ENCODE peak calls at places on chromosome 1, in six cellular contexts. S, L, N, R, W and K are unnamed samples. For H3K9me3, H3K27me3 and H3K4me1, the result is how much of the 10 kb centered on the place peaks cover.

GRCh38 chr1:185345913-185346717 is 29.1 kb upstream of the IVNS1ABP start:
- DNase-seq in R (no peak), W (no peak), S (no peak), N (no peak), L (no peak), K (no peak)

GRCh38 chr1:151989131-151989868 is 4.4 kb downstream of the S100A10 start:
- DNase-seq in N (peak), L (no peak), S (peak), R (peak), W (peak), K (no peak)

GRCh38 chr1:54227836-54228435 is 28.0 kb downstream of the MRPL37 start:
- DNase-seq in R (no peak), W (no peak), S (no peak), L (no peak), N (no peak), K (no peak)

GRCh38 chr1:39406533-39407478 is 84.6 kb upstream of the BMP8A start:
- DNase-seq in N (no peak), R (no peak), S (no peak), W (peak), L (no peak), K (peak)

GRCh38 chr1:203152158-203153034 is 23.2 kb downstream of the MYBPH start:
- DNase-seq in W (peak), N (no peak), R (no peak), L (no peak), S (no peak), K (no peak)

GRCh38 chr1:184028854-184029623 is 8.5 kb downstream of the COLGALT2 start:
- DNase-seq in N (no peak), L (no peak), R (peak), W (no peak), S (peak), K (peak)

GRCh38 chr1:175023043-175023921 is at the start of gene MRPS14:
- DNase-seq in N (peak), S (peak), L (peak), R (peak), W (peak), K (peak)

GRCh38 chr1:47709302-47710074 is 271.6 kb downstream of the FOXD2 start:
- DNase-seq in N (no peak), W (no peak), R (peak), L (no peak), S (no peak), K (peak)

GRCh38 chr1:115952547-115952946 is 23.8 kb upstream of the SLC22A15 start:
- DNase-seq in W (no peak), N (no peak), S (no peak), L (no peak), R (no peak), K (no peak)

GRCh38 chr1:27536767-27537166 is 46.8 kb upstream of the WASF2 start:
- DNase-seq in L (no peak), S (peak), W (peak), R (peak), N (no peak), K (peak)

GRCh38 chr1:20280399-20280798 is 10.3 kb upstream of the VWA5B1 start:
- DNase-seq in L (no peak), N (no peak), W (no peak), S (no peak), R (no peak), K (no peak)

DNA sequence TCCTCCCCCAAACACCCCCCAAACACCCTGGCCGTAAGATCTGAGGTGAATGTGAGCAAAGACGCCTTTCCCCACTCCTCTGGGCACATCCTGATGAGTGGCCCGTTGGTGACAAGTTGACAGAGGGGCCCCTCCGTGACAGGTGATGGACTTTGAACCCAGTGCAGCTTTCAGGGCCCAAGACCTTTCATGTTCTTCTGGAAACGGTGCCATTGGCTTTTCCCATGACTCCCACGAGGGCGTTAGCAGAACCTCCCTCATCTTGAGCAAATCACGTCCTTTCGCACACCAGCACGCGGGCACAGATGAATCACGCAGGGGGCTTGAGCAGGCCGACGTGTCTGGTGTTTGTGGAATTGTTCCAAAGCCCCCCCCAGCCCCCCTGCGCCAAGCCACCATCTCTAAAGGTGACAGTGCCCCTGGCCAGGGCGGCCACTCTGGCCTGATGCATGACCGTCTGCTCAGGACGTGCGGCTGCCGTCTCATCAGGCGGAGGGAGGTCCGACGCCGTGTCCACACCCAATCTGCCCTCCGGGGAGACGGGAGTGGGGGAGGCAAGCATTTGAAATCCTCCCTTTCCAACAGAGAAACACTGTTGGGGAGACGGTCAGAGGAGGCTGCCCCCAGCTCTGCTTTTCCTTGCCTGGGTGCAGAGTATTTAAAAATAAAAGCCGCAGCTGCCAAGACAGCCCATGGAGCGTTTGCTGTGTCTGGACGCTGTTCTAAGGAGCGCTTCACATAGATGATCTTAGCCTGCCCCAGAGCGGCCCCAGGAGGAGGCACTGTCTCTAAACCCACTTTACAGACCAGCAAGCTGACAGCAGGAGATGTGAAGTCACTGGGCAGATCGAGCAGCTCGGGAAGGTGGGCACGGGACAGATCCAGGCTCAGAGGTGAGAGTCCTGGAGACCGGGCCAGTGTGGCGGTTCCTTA is 98.3 kb upstream of the ARHGEF16 start:
- DNase-seq in W (no peak), N (no peak), S (no peak), L (no peak), R (peak), K (no peak)
- H3K9me3 ChIP-seq in W (under half), N (under half), S (under half), L (under half), R (under half), K (under half)

GRCh38 chr1:111735321-111735720 is 3.9 kb downstream of the INKA2 start:
- DNase-seq in N (no peak), W (peak), L (no peak), R (no peak), S (no peak), K (no peak)
- H3K27me3 ChIP-seq in N (under half), W (under half), L (under half), R (under half), S (under half), K (under half)

DNA sequence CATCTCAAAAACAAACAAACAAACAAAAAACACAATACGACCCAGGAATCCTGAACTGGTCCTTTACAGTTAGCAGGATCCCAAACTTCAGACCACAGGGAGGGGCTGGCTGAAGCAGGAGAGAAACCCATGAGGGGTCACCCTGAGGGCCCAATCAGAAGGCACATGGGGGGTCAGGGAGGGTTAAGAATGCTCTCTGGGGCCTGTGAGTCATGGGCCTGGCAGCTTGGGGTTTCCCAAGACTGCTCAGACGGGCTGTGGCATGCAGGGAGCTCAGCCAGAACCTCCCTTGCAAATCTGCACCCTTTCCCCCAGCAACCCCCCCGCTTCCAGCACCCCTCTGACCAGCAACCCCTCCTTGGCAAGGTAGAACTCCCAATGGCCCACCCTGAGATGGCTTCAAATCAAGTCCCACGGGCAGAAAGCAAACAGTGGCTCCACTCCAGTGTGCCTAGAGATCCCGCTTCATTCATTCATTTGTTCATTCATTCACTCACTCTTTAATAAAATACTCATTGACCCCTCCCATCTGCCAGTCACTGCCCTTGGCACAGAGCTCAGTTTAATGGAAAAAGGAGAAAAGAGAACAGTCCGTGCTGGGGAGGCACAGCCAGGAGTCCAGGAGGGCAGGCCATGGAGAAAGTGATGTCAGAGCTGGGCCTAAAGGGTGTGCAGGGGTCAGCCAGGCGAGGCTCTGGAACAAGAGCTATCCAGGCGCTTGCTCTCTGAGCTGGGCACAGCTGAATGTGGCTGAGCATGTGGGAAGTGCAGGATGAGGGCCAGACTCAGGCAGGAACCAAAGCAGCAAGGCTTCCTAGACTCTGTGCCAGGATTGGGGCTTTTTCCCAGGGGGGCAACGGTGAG is 8.2 kb downstream of the UQCRHL start:
- DNase-seq in L (no peak), S (peak), R (peak), W (peak), N (peak), K (peak)
- H3K4me1 ChIP-seq in L (under half), S (under half), R (under half), W (under half), N (half or more), K (half or more)

GRCh38 chr1:187146388-187146787 is 317.6 kb downstream of the PLA2G4A start:
- DNase-seq in N (no peak), L (no peak), W (no peak), S (no peak), R (no peak), K (no peak)
- H3K9me3 ChIP-seq in N (under half), L (under half), W (under half), S (under half), R (under half), K (under half)

GRCh38 chr1:5265416-5266075 is 611.1 kb downstream of the AJAP1 start:
- DNase-seq in R (peak), L (no peak), S (no peak), W (no peak), N (no peak), K (no peak)
- H3K27me3 ChIP-seq in R (under half), L (under half), S (under half), W (under half), N (under half), K (under half)

DNA sequence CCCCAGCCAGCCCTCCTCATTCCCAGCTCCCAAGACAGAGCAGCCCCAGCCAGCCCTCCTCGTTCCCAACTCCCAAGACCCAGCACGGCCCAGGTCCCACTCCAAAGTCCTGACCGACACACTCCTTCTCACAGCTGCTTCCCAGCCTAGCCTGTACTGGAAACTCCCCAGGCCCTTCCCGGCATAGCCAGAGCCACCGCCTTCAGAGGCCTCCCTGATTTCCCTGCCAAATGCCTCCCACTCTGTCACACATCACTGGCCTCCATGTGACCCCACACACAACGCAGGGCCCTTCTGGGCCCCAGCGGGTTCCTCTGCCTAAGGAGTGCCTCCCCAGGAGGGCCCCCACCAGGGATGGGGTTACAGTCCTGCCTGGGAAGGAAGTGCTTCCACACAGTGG is 2.8 kb downstream of the UBE2J2 start:
- DNase-seq in N (no peak), L (no peak), W (peak), R (no peak), S (peak), K (no peak)
- H3K4me1 ChIP-seq in N (half or more), L (under half), W (under half), R (under half), S (under half), K (under half)

GRCh38 chr1:66876664-66877063 is 48.0 kb downstream of the DNAI4 start:
- DNase-seq in L (no peak), N (no peak), W (no peak), R (no peak), S (no peak), K (no peak)
- H3K9me3 ChIP-seq in L (under half), N (under half), W (under half), R (under half), S (under half), K (under half)

GRCh38 chr1:170804879-170805278 is 130.5 kb upstream of the MROH9 start:
- DNase-seq in S (no peak), N (no peak), L (no peak), W (no peak), R (no peak), K (no peak)

GRCh38 chr1:170804419-170804818 is 130.9 kb upstream of the MROH9 start:
- DNase-seq in N (no peak), R (no peak), L (no peak), S (no peak), W (no peak), K (no peak)

GRCh38 chr1:170808229-170808870 is 127.0 kb upstream of the MROH9 start:
- DNase-seq in R (no peak), N (no peak), L (no peak), W (no peak), S (no peak), K (no peak)

GRCh38 chr1:170805957-170806662 is 129.2 kb upstream of the MROH9 start:
- DNase-seq in N (no peak), L (no peak), S (no peak), W (peak), R (peak), K (peak)

GRCh38 chr1:170807432-170807831 is 127.9 kb upstream of the MROH9 start:
- DNase-seq in L (no peak), S (no peak), R (no peak), N (no peak), W (peak), K (no peak)
- H3K27me3 ChIP-seq in L (under half), S (under half), R (under half), N (under half), W (under half), K (under half)